ENCODE peak calls at places on chromosomes 3 and 15, in eight cellular contexts. I is skeletal muscle cell; V is ELF-1; B is cardiac septum; C is left lung; R is LoVo; E is HFFc6; N is stimulated activated CD8-positive, alpha-beta memory T cell treated with anti-CD3 and anti-CD28 coated beads, Interleukin-4, amount 100 ng/mL, for 4 hours. W is an unnamed sample.

GRCh38 chr15:93307513-93307912 is 218.5 kb upstream of the RGMA start:
- DNase-seq in I (no peak), V (peak; percentile 70), B (no peak), C (no peak), R (no peak), E (no peak), N (no peak), W (no peak)

GRCh38 chr3:184448321-184449160 is 68.7 kb downstream of the CHRD start:
- DNase-seq in I (peak; percentile 46), V (no peak), B (no peak), C (peak; percentile 55), R (peak; percentile 70), E (peak; percentile 88), N (no peak), W (no peak)

GRCh38 chr3:38102073-38102844 is 34.7 kb downstream of the ACAA1 start:
- DNase-seq in I (no peak), V (no peak), B (no peak), C (no peak), R (no peak), E (no peak), N (no peak), W (no peak)

GRCh38 chr3:194592798-194593752 is 40.1 kb downstream of the TMEM44 start:
- DNase-seq in I (peak; percentile 100), V (no peak), B (no peak), C (no peak), R (peak; percentile 89), E (peak; percentile 99), N (no peak), W (no peak)

GRCh38 chr3:108153451-108153981 is 62.7 kb upstream of the CD47 start:
- DNase-seq in I (no peak), V (peak; percentile 61), B (no peak), C (no peak), R (peak; percentile 8), E (peak; percentile 72), N (peak; percentile 12), W (no peak)

GRCh38 chr3:156483002-156483401 is 71.9 kb downstream of the SSR3 start:
- DNase-seq in I (no peak), V (no peak), B (no peak), C (no peak), R (no peak), E (no peak), N (no peak), W (no peak)

GRCh38 chr15:35439291-35439690 is 106.7 kb downstream of the DPH6 start:
- DNase-seq in I (peak; percentile 82), V (no peak), B (no peak), C (no peak), R (no peak), E (peak; percentile 60), N (no peak), W (no peak)

GRCh38 chr15:85582719-85583089 is 202.3 kb downstream of the AKAP13 start:
- DNase-seq in I (no peak), V (no peak), B (peak; percentile 91), C (peak; percentile 73), R (no peak), E (no peak), N (peak; percentile 43), W (peak; percentile 73)

GRCh38 chr15:78322243-78322642 is 17.9 kb upstream of the CRABP1 start:
- DNase-seq in I (peak; percentile 24), V (no peak), B (no peak), C (no peak), R (no peak), E (peak; percentile 45), N (no peak), W (no peak)

GRCh38 chr3:126941721-126942270 is 41.1 kb upstream of the PLXNA1 start:
- DNase-seq in I (no peak), V (no peak), B (peak; percentile 17), C (no peak), R (no peak), E (no peak), N (no peak), W (no peak)